ENCODE peak calls at places on chromosomes 6 and 20, in ten cellular contexts. W, K, V, T, X, D, F, I, R and G are unnamed samples. For H3K4me1 and H3K27me3, the result is how much of the 10 kb centered on the place peaks cover.

GRCh38 chr6:146871613-146872465 is 273.1 kb downstream of the ADGB start:
- DNase-seq in W (no peak), K (no peak), V (peak), T (no peak), X (no peak), D (no peak), F (no peak), I (peak), R (no peak), G (no peak)

GRCh38 chr20:45070932-45071632 is 29.8 kb downstream of the KCNS1 start:
- DNase-seq in W (no peak), K (no peak), V (no peak), T (no peak), X (no peak), D (no peak), F (no peak), I (no peak), R (no peak), G (no peak)

GRCh38 chr6:35810831-35811698 is 5.9 kb downstream of the LHFPL5 start:
- DNase-seq in W (no peak), K (no peak), V (peak), T (peak), X (no peak), D (no peak), F (no peak), I (peak), R (peak), G (no peak)

GRCh38 chr6:38015341-38015740 is 195.8 kb downstream of the ZFAND3 start:
- DNase-seq in W (no peak), K (no peak), V (peak), T (no peak), X (no peak), D (no peak), F (no peak), I (no peak), R (no peak), G (no peak)

GRCh38 chr6:51618563-51618962 is 468.9 kb downstream of the PKHD1 start:
- DNase-seq in W (no peak), K (no peak), V (no peak), T (no peak), X (no peak), D (no peak), F (no peak), I (peak), R (no peak), G (no peak)

GRCh38 chr6:30591008-30591407 is 19.8 kb downstream of the ABCF1 start:
- DNase-seq in W (no peak), K (no peak), V (peak), T (peak), X (no peak), D (no peak), F (no peak), I (no peak), R (no peak), G (no peak)

GRCh38 chr20:37356387-37356786 is 10.4 kb downstream of the SRC start:
- DNase-seq in W (peak), K (peak), V (no peak), T (no peak), X (peak), D (peak), F (no peak), I (no peak), R (no peak), G (peak)

GRCh38 chr6:159044899-159045727 is at the start of gene TAGAP:
- DNase-seq in W (peak), K (peak), V (no peak), T (no peak), X (peak), D (no peak), F (peak), I (no peak), R (peak), G (peak)

GRCh38 chr6:150535818-150536220 is 63.9 kb upstream of the PLEKHG1 start:
- DNase-seq in W (no peak), K (no peak), V (no peak), T (no peak), X (no peak), D (no peak), F (no peak), I (peak), R (no peak), G (no peak)

GRCh38 chr20:25039697-25040437 is 18.1 kb downstream of the ACSS1 start:
- DNase-seq in W (peak), K (peak), V (peak), T (no peak), X (peak), D (peak), F (peak), I (no peak), R (peak), G (peak)

GRCh38 chr6:36130672-36131516 is 581 bp downstream of the MAPK13 start:
- DNase-seq in W (peak), K (peak), V (no peak), T (no peak), X (no peak), D (peak), F (peak), I (peak), R (peak), G (no peak)

GRCh38 chr6:2737885-2738284 is 12.8 kb downstream of the MYLK4 start:
- DNase-seq in W (no peak), K (no peak), V (no peak), T (no peak), X (no peak), D (no peak), F (no peak), I (no peak), R (no peak), G (no peak)

GRCh38 chr6:10478187-10479040 is 42.7 kb upstream of the GCNT2 start:
- DNase-seq in W (no peak), K (no peak), V (peak), T (no peak), X (no peak), D (no peak), F (no peak), I (peak), R (no peak), G (no peak)

GRCh38 chr6:31624070-31624469 is 3.6 kb downstream of the PRRC2A start:
- DNase-seq in W (no peak), K (no peak), V (no peak), T (no peak), X (no peak), D (no peak), F (no peak), I (no peak), R (no peak), G (no peak)

GRCh38 chr6:121403981-121404380 is 31.5 kb upstream of the GJA1 start:
- DNase-seq in W (no peak), K (no peak), V (no peak), T (no peak), X (no peak), D (no peak), F (no peak), I (no peak), R (no peak), G (no peak)

GRCh38 chr6:13229205-13230085 is 98.9 kb downstream of the TBC1D7 start:
- DNase-seq in W (no peak), K (no peak), V (no peak), T (no peak), X (no peak), D (no peak), F (no peak), I (peak), R (no peak), G (no peak)

GRCh38 chr6:161169690-161170089 is 104.2 kb downstream of the AGPAT4 start:
- DNase-seq in W (peak), K (peak), V (peak), T (no peak), X (no peak), D (no peak), F (no peak), I (no peak), R (peak), G (no peak)

GRCh38 chr6:166691199-166691598 is 64.1 kb upstream of the RPS6KA2 start:
- DNase-seq in W (no peak), K (no peak), V (peak), T (peak), X (no peak), D (no peak), F (no peak), I (no peak), R (no peak), G (no peak)

GRCh38 chr20:44931911-44932310 is 22.1 kb downstream of the PABPC1L start:
- DNase-seq in W (no peak), K (no peak), V (no peak), T (no peak), X (no peak), D (no peak), F (no peak), I (no peak), R (no peak), G (no peak)

GRCh38 chr6:150966786-150967185 is 101.3 kb downstream of the MTHFD1L start:
- DNase-seq in W (no peak), K (no peak), V (no peak), T (no peak), X (no peak), D (no peak), F (peak), I (no peak), R (no peak), G (no peak)

GRCh38 chr6:12033770-12034169 is 21.7 kb downstream of the HIVEP1 start:
- DNase-seq in W (no peak), K (no peak), V (peak), T (no peak), X (no peak), D (no peak), F (no peak), I (no peak), R (no peak), G (no peak)

GRCh38 chr6:43171284-43172126 is 436 bp downstream of the SRF start:
- DNase-seq in W (no peak), K (no peak), V (no peak), T (no peak), X (no peak), D (peak), F (no peak), I (no peak), R (no peak), G (peak)

GRCh38 chr6:152398993-152399392 is 238.2 kb downstream of the SYNE1 start:
- DNase-seq in W (no peak), K (no peak), V (no peak), T (no peak), X (no peak), D (no peak), F (no peak), I (no peak), R (no peak), G (no peak)

GRCh38 chr6:85458782-85459181 is 8.9 kb downstream of the NT5E start:
- DNase-seq in W (no peak), K (no peak), V (peak), T (no peak), X (no peak), D (no peak), F (no peak), I (no peak), R (no peak), G (no peak)

GRCh38 chr20:60211618-60212463 is 253.6 kb downstream of the CDH26 start:
- DNase-seq in W (no peak), K (no peak), V (no peak), T (no peak), X (no peak), D (no peak), F (no peak), I (no peak), R (no peak), G (no peak)

GRCh38 chr20:50144362-50144761 is 9.2 kb downstream of the PEDS1 start:
- DNase-seq in W (peak), K (peak), V (peak), T (peak), X (peak), D (no peak), F (no peak), I (peak), R (no peak), G (peak)

GRCh38 chr20:50141018-50141675 is 12.4 kb downstream of the PEDS1 start:
- DNase-seq in W (no peak), K (no peak), V (no peak), T (no peak), X (no peak), D (no peak), F (no peak), I (no peak), R (no peak), G (no peak)

GRCh38 chr20:50141811-50142561 is 11.5 kb downstream of the PEDS1 start:
- DNase-seq in W (no peak), K (no peak), V (no peak), T (no peak), X (no peak), D (no peak), F (no peak), I (no peak), R (no peak), G (no peak)

GRCh38 chr20:50140339-50140859 is 13.1 kb downstream of the PEDS1 start:
- DNase-seq in W (no peak), K (no peak), V (no peak), T (no peak), X (no peak), D (no peak), F (no peak), I (no peak), R (no peak), G (no peak)

GRCh38 chr20:50142812-50143211 is 10.7 kb downstream of the PEDS1 start:
- DNase-seq in W (no peak), K (no peak), V (no peak), T (no peak), X (no peak), D (no peak), F (no peak), I (no peak), R (no peak), G (peak)
- H3K4me1 ChIP-seq in W (half or more), K (under half), V (under half), T (half or more), X (under half), D (under half), F (under half), I (half or more), R (under half), G (under half)

GRCh38 chr6:44199883-44200282 is 16.8 kb upstream of the MYMX start:
- DNase-seq in W (no peak), K (no peak), V (no peak), T (no peak), X (no peak), D (no peak), F (no peak), I (no peak), R (no peak), G (peak)
- H3K27ac ChIP-seq in W (no peak), K (no peak), V (no peak), T (no peak), X (peak), D (no peak), F (no peak), I (no peak), R (no peak), G (no peak)

DNA sequence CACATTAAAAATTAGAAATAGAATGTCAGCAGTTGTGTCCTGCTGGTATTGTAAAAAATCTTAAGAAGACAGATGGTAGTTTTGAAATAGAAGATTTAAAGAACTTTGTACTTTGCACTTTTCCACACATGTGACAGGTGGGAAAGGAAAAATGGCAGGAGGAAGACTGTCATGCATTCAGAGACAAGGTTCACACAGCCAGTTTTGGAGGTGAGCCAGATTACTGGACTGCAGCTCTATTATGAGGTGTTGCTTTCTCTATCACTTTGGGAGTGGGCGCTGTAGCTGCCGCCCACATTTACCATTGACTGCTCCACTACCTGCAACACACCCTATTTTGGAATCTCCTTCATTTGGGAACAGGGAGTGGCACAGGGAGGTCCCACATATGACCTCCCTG is 12.1 kb upstream of the NDUFAF4 start:
- DNase-seq in W (no peak), K (no peak), V (no peak), T (no peak), X (no peak), D (no peak), F (peak), I (no peak), R (no peak), G (no peak)
- H3K27me3 ChIP-seq in W (under half), K (under half), V (under half), T (under half), X (under half), D (under half), F (under half), I (under half), R (under half), G (under half)

GRCh38 chr20:33600414-33600813 is 61.7 kb upstream of the C20orf144 start:
- DNase-seq in W (no peak), K (no peak), V (no peak), T (no peak), X (no peak), D (no peak), F (no peak), I (no peak), R (no peak), G (no peak)
- H3K4me1 ChIP-seq in W (under half), K (under half), V (under half), T (under half), X (under half), D (under half), F (under half), I (under half), R (under half), G (under half)

GRCh38 chr6:129660346-129660676 is 49.7 kb downstream of the ARHGAP18 start:
- DNase-seq in W (no peak), K (no peak), V (no peak), T (no peak), X (no peak), D (no peak), F (no peak), I (no peak), R (no peak), G (no peak)
- H3K27ac ChIP-seq in W (no peak), K (no peak), V (no peak), T (peak), X (no peak), D (no peak), F (no peak), I (no peak), R (peak), G (no peak)

GRCh38 chr6:210104-210456 is 82.2 kb upstream of the DUSP22 start:
- DNase-seq in W (no peak), K (no peak), V (no peak), T (no peak), X (no peak), D (no peak), F (no peak), I (no peak), R (no peak), G (no peak)

GRCh38 chr6:208379-208778 is 83.9 kb upstream of the DUSP22 start:
- DNase-seq in W (no peak), K (no peak), V (no peak), T (no peak), X (no peak), D (no peak), F (no peak), I (no peak), R (no peak), G (no peak)

GRCh38 chr6:208973-209372 is 83.3 kb upstream of the DUSP22 start:
- DNase-seq in W (no peak), K (no peak), V (no peak), T (no peak), X (no peak), D (no peak), F (no peak), I (no peak), R (no peak), G (no peak)

GRCh38 chr6:210778-211177 is 81.5 kb upstream of the DUSP22 start:
- DNase-seq in W (no peak), K (no peak), V (no peak), T (no peak), X (no peak), D (no peak), F (no peak), I (no peak), R (no peak), G (no peak)

GRCh38 chr6:209432-210103 is 82.7 kb upstream of the DUSP22 start:
- DNase-seq in W (no peak), K (no peak), V (no peak), T (no peak), X (no peak), D (no peak), F (no peak), I (no peak), R (no peak), G (no peak)
- H3K27me3 ChIP-seq in W (under half), K (under half), V (under half), T (under half), X (under half), D (under half), F (under half), I (under half), R (under half), G (under half)

GRCh38 chr20:32481311-32482103 is 103.6 kb downstream of the NOL4L start:
- DNase-seq in W (peak), K (no peak), V (no peak), T (no peak), X (no peak), D (peak), F (peak), I (no peak), R (no peak), G (peak)

GRCh38 chr20:32479012-32479411 is 106.1 kb downstream of the NOL4L start:
- DNase-seq in W (peak), K (no peak), V (no peak), T (no peak), X (no peak), D (peak), F (no peak), I (no peak), R (no peak), G (peak)

GRCh38 chr20:32480361-32481199 is 104.6 kb downstream of the NOL4L start:
- DNase-seq in W (peak), K (no peak), V (no peak), T (no peak), X (no peak), D (peak), F (peak), I (no peak), R (no peak), G (peak)

GRCh38 chr20:32478576-32478975 is 106.6 kb downstream of the NOL4L start:
- DNase-seq in W (peak), K (no peak), V (no peak), T (no peak), X (no peak), D (peak), F (no peak), I (no peak), R (no peak), G (peak)

GRCh38 chr20:32479697-32480140 is 105.4 kb downstream of the NOL4L start:
- DNase-seq in W (peak), K (no peak), V (no peak), T (no peak), X (no peak), D (peak), F (peak), I (no peak), R (no peak), G (no peak)
- H3K4me1 ChIP-seq in W (half or more), K (under half), V (half or more), T (under half), X (under half), D (under half), F (under half), I (half or more), R (half or more), G (under half)

DNA sequence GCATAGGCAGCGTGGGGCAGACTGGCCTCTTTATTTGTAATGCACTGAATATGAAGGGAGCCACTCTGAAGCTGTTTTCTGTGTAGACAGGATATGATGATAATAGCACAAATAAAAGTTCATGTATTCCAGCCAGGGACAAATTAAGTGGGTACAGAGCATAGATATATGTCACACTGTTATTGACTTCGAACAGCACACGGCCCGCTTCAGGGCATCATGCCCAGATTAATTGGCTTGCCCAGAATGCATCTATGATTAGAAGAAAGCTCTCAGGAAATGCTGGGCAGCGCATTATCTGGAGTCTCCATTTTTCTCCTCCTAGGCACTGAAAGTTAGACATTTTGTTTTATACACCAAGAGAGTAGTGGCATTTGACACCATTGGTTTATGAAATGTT is 26.3 kb upstream of the SASH1 start:
- DNase-seq in W (no peak), K (no peak), V (no peak), T (no peak), X (no peak), D (no peak), F (no peak), I (no peak), R (no peak), G (no peak)
- H3K27ac ChIP-seq in W (no peak), K (no peak), V (no peak), T (no peak), X (no peak), D (no peak), F (no peak), I (no peak), R (no peak), G (no peak)